ENCODE peak calls at places on chromosomes 13 and 19, in ten cellular contexts. C, N, T, Y, S, X, H, J, G and E are unnamed samples.

GRCh38 chr13:29713841-29714240 is 118.4 kb upstream of the SLC7A1 start:
- DNase-seq in H (no peak), N (no peak), S (no peak), G (no peak), J (peak), X (no peak), Y (no peak), C (no peak), T (no peak), E (no peak)

GRCh38 chr13:47831265-47831664 is 169.8 kb downstream of the SUCLA2 start:
- DNase-seq in T (no peak), H (no peak), C (no peak), G (no peak), X (no peak), S (no peak), N (no peak), Y (no peak), J (no peak), E (no peak)

GRCh38 chr19:41999071-41999877 is 5.2 kb upstream of the ATP1A3 start:
- DNase-seq in G (no peak), N (no peak), Y (no peak), J (peak), S (no peak), H (no peak), T (no peak), X (no peak), C (no peak), E (no peak)

GRCh38 chr19:41462497-41462896 is 19.5 kb downstream of the ERICH4 start:
- DNase-seq in G (no peak), J (no peak), T (no peak), H (no peak), C (no peak), Y (no peak), N (no peak), S (no peak), X (no peak), E (no peak)

GRCh38 chr13:113029487-113030258 is 60.7 kb downstream of the MCF2L start:
- DNase-seq in S (no peak), G (no peak), X (no peak), N (no peak), J (peak), H (peak), C (peak), Y (no peak), T (peak), E (no peak)

GRCh38 chr19:6424190-6424938 is at the start of gene KHSRP:
- DNase-seq in T (no peak), C (no peak), S (no peak), X (no peak), G (no peak), N (no peak), Y (no peak), H (no peak), J (peak), E (no peak)

GRCh38 chr13:26062853-26063444 is 11.1 kb upstream of the SHISA2 start:
- DNase-seq in N (peak), H (peak), T (peak), S (peak), J (peak), C (peak), G (no peak), Y (peak), X (peak), E (no peak)

GRCh38 chr13:90428522-90429210 is 918.8 kb upstream of the MIR17HG start:
- DNase-seq in N (no peak), J (no peak), X (no peak), Y (no peak), C (no peak), G (no peak), H (no peak), S (no peak), T (no peak), E (no peak)

GRCh38 chr13:40626977-40627376 is 39.5 kb downstream of the FOXO1 start:
- DNase-seq in S (no peak), N (no peak), J (no peak), Y (no peak), G (no peak), T (no peak), X (peak), C (peak), H (no peak), E (no peak)

GRCh38 chr13:25732146-25732865 is 319.5 kb downstream of the SHISA2 start:
- DNase-seq in T (no peak), C (no peak), H (no peak), Y (no peak), G (no peak), J (no peak), N (no peak), X (no peak), S (no peak), E (no peak)